ENCODE peak calls at places on chromosomes 12 and 14, in ten cellular contexts. One of them, this sample, is unnamed.

GRCh38 chr12:102971227-102971626 is 13.8 kb downstream of the ASCL1 start:
- DNase-seq in progenitor cell of endocrine pancreas: no peak
- DNase-seq in fibroblast of the aortic adventitia: no peak
- DNase-seq in keratinocyte: no peak
- DNase-seq in AG10803: no peak
- DNase-seq in psoas muscle: no peak
- DNase-seq in pancreas: no peak
- DNase-seq in HL-60: no peak
- DNase-seq in endothelial cell: no peak
- DNase-seq in heart left ventricle: no peak
- DNase-seq in this sample: no peak

GRCh38 chr12:110556705-110557104 is 26.4 kb downstream of the PPTC7 start:
- DNase-seq in psoas muscle: no peak
- DNase-seq in HL-60: no peak
- DNase-seq in pancreas: no peak
- DNase-seq in heart left ventricle: no peak
- DNase-seq in endothelial cell: no peak
- DNase-seq in progenitor cell of endocrine pancreas: no peak
- DNase-seq in keratinocyte: no peak
- DNase-seq in AG10803: no peak
- DNase-seq in fibroblast of the aortic adventitia: no peak
- DNase-seq in this sample: no peak

GRCh38 chr14:94685166-94685581 is 73.0 kb downstream of the SERPINA3 start:
- DNase-seq in keratinocyte: no peak
- DNase-seq in endothelial cell: no peak
- DNase-seq in progenitor cell of endocrine pancreas: no peak
- DNase-seq in pancreas: no peak
- DNase-seq in fibroblast of the aortic adventitia: no peak
- DNase-seq in heart left ventricle: no peak
- DNase-seq in HL-60: no peak
- DNase-seq in psoas muscle: no peak
- DNase-seq in AG10803: no peak
- DNase-seq in this sample: no peak

GRCh38 chr12:16884819-16885218 is 278.9 kb upstream of the LMO3 start:
- DNase-seq in AG10803: no peak
- DNase-seq in keratinocyte: no peak
- DNase-seq in heart left ventricle: no peak
- DNase-seq in fibroblast of the aortic adventitia: no peak
- DNase-seq in pancreas: no peak
- DNase-seq in endothelial cell: no peak
- DNase-seq in progenitor cell of endocrine pancreas: no peak
- DNase-seq in HL-60: no peak
- DNase-seq in psoas muscle: no peak
- DNase-seq in this sample: no peak

GRCh38 chr14:99207456-99207855 is 64.5 kb downstream of the BCL11B start:
- DNase-seq in fibroblast of the aortic adventitia: no peak
- DNase-seq in endothelial cell: no peak
- DNase-seq in keratinocyte: no peak
- DNase-seq in progenitor cell of endocrine pancreas: no peak
- DNase-seq in pancreas: no peak
- DNase-seq in HL-60: no peak
- DNase-seq in AG10803: no peak
- DNase-seq in psoas muscle: no peak
- DNase-seq in heart left ventricle: no peak
- DNase-seq in this sample: no peak

GRCh38 chr12:82554529-82554928 is 132.2 kb upstream of the TMTC2 start:
- DNase-seq in fibroblast of the aortic adventitia: no peak
- DNase-seq in endothelial cell: no peak
- DNase-seq in HL-60: no peak
- DNase-seq in pancreas: no peak
- DNase-seq in heart left ventricle: no peak
- DNase-seq in keratinocyte: no peak
- DNase-seq in progenitor cell of endocrine pancreas: no peak
- DNase-seq in psoas muscle: no peak
- DNase-seq in AG10803: no peak
- DNase-seq in this sample: peak; percentile 9

GRCh38 chr14:61558271-61558670 is 137.0 kb upstream of the HIF1A start:
- DNase-seq in HL-60: no peak
- DNase-seq in fibroblast of the aortic adventitia: no peak
- DNase-seq in psoas muscle: no peak
- DNase-seq in pancreas: peak; percentile 72
- DNase-seq in AG10803: no peak
- DNase-seq in heart left ventricle: no peak
- DNase-seq in keratinocyte: no peak
- DNase-seq in endothelial cell: no peak
- DNase-seq in progenitor cell of endocrine pancreas: no peak
- DNase-seq in this sample: no peak

GRCh38 chr14:63922696-63923421 is 70.1 kb downstream of the SYNE2 start:
- DNase-seq in psoas muscle: no peak
- DNase-seq in AG10803: no peak
- DNase-seq in heart left ventricle: no peak
- DNase-seq in progenitor cell of endocrine pancreas: no peak
- DNase-seq in HL-60: no peak
- DNase-seq in pancreas: no peak
- DNase-seq in keratinocyte: peak; percentile 90
- DNase-seq in endothelial cell: no peak
- DNase-seq in fibroblast of the aortic adventitia: peak; percentile 81
- DNase-seq in this sample: no peak

GRCh38 chr14:102949801-102950451 is 27.5 kb downstream of the AMN start:
- DNase-seq in keratinocyte: no peak
- DNase-seq in progenitor cell of endocrine pancreas: no peak
- DNase-seq in pancreas: peak; percentile 60
- DNase-seq in heart left ventricle: no peak
- DNase-seq in AG10803: peak; percentile 40
- DNase-seq in HL-60: no peak
- DNase-seq in fibroblast of the aortic adventitia: peak; percentile 25
- DNase-seq in psoas muscle: no peak
- DNase-seq in endothelial cell: no peak
- DNase-seq in this sample: no peak

GRCh38 chr12:21831671-21832357 is 57.3 kb upstream of the KCNJ8 start:
- DNase-seq in progenitor cell of endocrine pancreas: no peak
- DNase-seq in endothelial cell: no peak
- DNase-seq in heart left ventricle: no peak
- DNase-seq in keratinocyte: no peak
- DNase-seq in fibroblast of the aortic adventitia: peak; percentile 88
- DNase-seq in psoas muscle: peak; percentile 45
- DNase-seq in HL-60: no peak
- DNase-seq in pancreas: no peak
- DNase-seq in AG10803: peak; percentile 57
- DNase-seq in this sample: no peak

GRCh38 chr14:76136476-76137160 is 15.1 kb upstream of the GPATCH2L start:
- DNase-seq in heart left ventricle: no peak
- DNase-seq in progenitor cell of endocrine pancreas: no peak
- DNase-seq in fibroblast of the aortic adventitia: no peak
- DNase-seq in endothelial cell: no peak
- DNase-seq in pancreas: no peak
- DNase-seq in keratinocyte: no peak
- DNase-seq in HL-60: no peak
- DNase-seq in psoas muscle: no peak
- DNase-seq in AG10803: no peak
- DNase-seq in this sample: no peak

GRCh38 chr14:93337143-93337753 is 4.4 kb upstream of the BTBD7 start:
- DNase-seq in keratinocyte: no peak
- DNase-seq in progenitor cell of endocrine pancreas: no peak
- DNase-seq in fibroblast of the aortic adventitia: no peak
- DNase-seq in endothelial cell: no peak
- DNase-seq in HL-60: no peak
- DNase-seq in AG10803: no peak
- DNase-seq in heart left ventricle: no peak
- DNase-seq in pancreas: no peak
- DNase-seq in psoas muscle: no peak
- DNase-seq in this sample: no peak

GRCh38 chr12:7439579-7440505 is 4.1 kb downstream of the CD163L1 start:
- DNase-seq in heart left ventricle: peak; percentile 71
- DNase-seq in keratinocyte: no peak
- DNase-seq in pancreas: peak; percentile 73
- DNase-seq in HL-60: no peak
- DNase-seq in progenitor cell of endocrine pancreas: peak; percentile 83
- DNase-seq in fibroblast of the aortic adventitia: peak; percentile 46
- DNase-seq in endothelial cell: peak; percentile 64
- DNase-seq in AG10803: peak; percentile 68
- DNase-seq in psoas muscle: peak; percentile 34
- DNase-seq in this sample: peak; percentile 15

GRCh38 chr12:625998-626397 is 37.2 kb downstream of the NINJ2 start:
- DNase-seq in psoas muscle: peak; percentile 38
- DNase-seq in fibroblast of the aortic adventitia: no peak
- DNase-seq in HL-60: no peak
- DNase-seq in keratinocyte: no peak
- DNase-seq in progenitor cell of endocrine pancreas: no peak
- DNase-seq in AG10803: no peak
- DNase-seq in pancreas: no peak
- DNase-seq in heart left ventricle: no peak
- DNase-seq in endothelial cell: no peak
- DNase-seq in this sample: no peak

GRCh38 chr14:72318648-72319047 is 386.4 kb downstream of the RGS6 start:
- DNase-seq in psoas muscle: no peak
- DNase-seq in HL-60: no peak
- DNase-seq in endothelial cell: no peak
- DNase-seq in progenitor cell of endocrine pancreas: no peak
- DNase-seq in AG10803: no peak
- DNase-seq in keratinocyte: no peak
- DNase-seq in fibroblast of the aortic adventitia: no peak
- DNase-seq in pancreas: no peak
- DNase-seq in heart left ventricle: no peak
- DNase-seq in this sample: peak; percentile 20

GRCh38 chr12:93429852-93430251 is 11.9 kb downstream of the UBE2N start:
- DNase-seq in HL-60: no peak
- DNase-seq in keratinocyte: no peak
- DNase-seq in fibroblast of the aortic adventitia: no peak
- DNase-seq in pancreas: no peak
- DNase-seq in AG10803: no peak
- DNase-seq in progenitor cell of endocrine pancreas: no peak
- DNase-seq in heart left ventricle: no peak
- DNase-seq in psoas muscle: no peak
- DNase-seq in endothelial cell: no peak
- DNase-seq in this sample: no peak

GRCh38 chr14:96091149-96091693 is 52.1 kb downstream of the C14orf132 start:
- DNase-seq in psoas muscle: no peak
- DNase-seq in fibroblast of the aortic adventitia: no peak
- DNase-seq in heart left ventricle: no peak
- DNase-seq in progenitor cell of endocrine pancreas: no peak
- DNase-seq in pancreas: no peak
- DNase-seq in AG10803: no peak
- DNase-seq in keratinocyte: no peak
- DNase-seq in endothelial cell: no peak
- DNase-seq in HL-60: no peak
- DNase-seq in this sample: no peak
- TF ChIP-seq CTCF in psoas muscle: no peak
- TF ChIP-seq CTCF in fibroblast of the aortic adventitia: no peak
- TF ChIP-seq CTCF in heart left ventricle: no peak
- TF ChIP-seq CTCF in progenitor cell of endocrine pancreas: no peak
- TF ChIP-seq CTCF in pancreas: no peak
- TF ChIP-seq CTCF in AG10803: no peak
- TF ChIP-seq CTCF in keratinocyte: no peak
- TF ChIP-seq CTCF in endothelial cell: no peak
- TF ChIP-seq CTCF in HL-60: no peak
- TF ChIP-seq CTCF in this sample: no peak

GRCh38 chr12:118436002-118436724 is 59.8 kb downstream of the SUDS3 start:
- DNase-seq in fibroblast of the aortic adventitia: no peak
- DNase-seq in AG10803: no peak
- DNase-seq in endothelial cell: peak; percentile 8
- DNase-seq in pancreas: no peak
- DNase-seq in keratinocyte: no peak
- DNase-seq in progenitor cell of endocrine pancreas: no peak
- DNase-seq in psoas muscle: no peak
- DNase-seq in heart left ventricle: no peak
- DNase-seq in HL-60: no peak
- DNase-seq in this sample: peak; percentile 14
- TF ChIP-seq CTCF in fibroblast of the aortic adventitia: no peak
- TF ChIP-seq CTCF in AG10803: no peak
- TF ChIP-seq CTCF in endothelial cell: peak; percentile 19
- TF ChIP-seq CTCF in pancreas: no peak
- TF ChIP-seq CTCF in keratinocyte: peak; percentile 31
- TF ChIP-seq CTCF in progenitor cell of endocrine pancreas: peak; percentile 55
- TF ChIP-seq CTCF in psoas muscle: peak; percentile 51
- TF ChIP-seq CTCF in heart left ventricle: peak; percentile 38
- TF ChIP-seq CTCF in HL-60: no peak
- TF ChIP-seq CTCF in this sample: peak; percentile 35

DNA sequence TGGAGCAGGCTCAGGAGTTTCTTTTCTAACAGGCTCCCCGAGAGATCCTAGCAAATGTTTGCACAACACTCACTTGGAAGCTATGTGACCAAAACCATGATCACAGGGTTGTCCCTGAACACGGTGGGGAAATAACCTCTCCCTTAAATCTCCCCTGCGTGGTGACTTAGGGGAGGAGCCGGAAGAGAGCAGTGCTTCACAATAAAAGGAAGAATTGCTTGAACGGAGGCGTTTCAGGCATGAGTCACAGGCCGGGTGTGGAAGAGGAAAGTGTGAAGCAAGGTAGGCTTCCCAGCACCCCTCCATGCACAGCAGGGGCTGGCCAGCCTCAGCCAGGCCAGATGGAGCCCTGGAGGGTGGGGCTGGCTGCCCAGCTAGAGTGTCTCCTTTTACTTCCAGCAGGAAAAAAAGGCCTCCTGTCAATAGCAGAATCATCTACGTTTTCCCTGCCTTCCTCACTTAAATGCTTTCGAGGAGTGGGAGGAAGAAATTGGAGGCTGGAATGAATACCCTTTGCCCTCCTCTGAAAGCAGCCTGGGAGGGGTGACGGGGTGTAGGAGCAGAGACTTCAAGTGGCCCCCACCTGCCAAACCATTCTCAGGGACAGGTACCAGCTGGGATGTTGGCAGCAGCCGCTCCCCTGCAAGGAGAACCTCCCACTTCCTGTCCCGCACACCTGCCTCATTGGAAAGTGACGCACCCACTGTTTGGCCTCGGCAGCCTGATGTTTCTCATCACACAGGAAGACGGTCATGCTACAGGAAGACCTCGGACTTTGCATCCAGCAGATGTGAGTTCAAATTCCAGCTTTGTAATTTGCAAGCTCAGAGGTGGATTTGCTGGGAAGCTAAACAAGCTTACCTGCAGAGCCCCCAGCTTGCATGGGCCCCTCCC is 30.1 kb upstream of the PPP2R5C start:
- DNase-seq in keratinocyte: peak; percentile 59
- DNase-seq in pancreas: peak; percentile 91
- DNase-seq in fibroblast of the aortic adventitia: peak; percentile 51
- DNase-seq in heart left ventricle: no peak
- DNase-seq in HL-60: peak; percentile 95
- DNase-seq in psoas muscle: peak; percentile 54
- DNase-seq in progenitor cell of endocrine pancreas: no peak
- DNase-seq in AG10803: peak; percentile 62
- DNase-seq in endothelial cell: no peak
- DNase-seq in this sample: peak; percentile 77
- TF ChIP-seq CTCF in keratinocyte: no peak
- TF ChIP-seq CTCF in pancreas: no peak
- TF ChIP-seq CTCF in fibroblast of the aortic adventitia: no peak
- TF ChIP-seq CTCF in heart left ventricle: no peak
- TF ChIP-seq CTCF in HL-60: no peak
- TF ChIP-seq CTCF in psoas muscle: no peak
- TF ChIP-seq CTCF in progenitor cell of endocrine pancreas: no peak
- TF ChIP-seq CTCF in AG10803: no peak
- TF ChIP-seq CTCF in endothelial cell: no peak
- TF ChIP-seq CTCF in this sample: no peak

DNA sequence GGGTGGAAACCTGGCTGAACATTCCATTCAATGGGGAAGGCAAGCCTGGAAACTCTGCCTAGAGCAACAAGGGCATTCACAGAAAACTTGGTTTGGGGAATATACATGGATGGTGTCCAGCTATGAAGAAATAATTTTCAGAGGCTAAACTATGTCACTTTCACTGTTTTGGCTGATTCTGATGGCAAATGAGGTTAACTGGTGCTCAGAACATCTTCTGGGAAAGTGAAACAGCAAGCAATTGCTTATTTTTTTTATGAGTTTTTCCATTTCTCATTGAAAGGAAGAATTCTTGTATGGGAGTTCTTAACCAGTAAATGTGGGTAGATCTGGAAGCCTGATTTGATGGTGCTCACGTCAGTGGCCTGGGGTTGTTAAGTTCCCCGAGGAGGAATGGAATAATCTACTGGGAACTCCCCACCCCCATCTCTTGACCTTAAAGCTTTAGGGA is 132.8 kb upstream of the BTG1 start:
- DNase-seq in keratinocyte: no peak
- DNase-seq in psoas muscle: no peak
- DNase-seq in AG10803: peak; percentile 57
- DNase-seq in fibroblast of the aortic adventitia: peak; percentile 74
- DNase-seq in pancreas: no peak
- DNase-seq in endothelial cell: no peak
- DNase-seq in heart left ventricle: no peak
- DNase-seq in progenitor cell of endocrine pancreas: no peak
- DNase-seq in HL-60: no peak
- DNase-seq in this sample: no peak
- TF ChIP-seq CTCF in keratinocyte: no peak
- TF ChIP-seq CTCF in psoas muscle: no peak
- TF ChIP-seq CTCF in AG10803: no peak
- TF ChIP-seq CTCF in fibroblast of the aortic adventitia: no peak
- TF ChIP-seq CTCF in pancreas: no peak
- TF ChIP-seq CTCF in endothelial cell: no peak
- TF ChIP-seq CTCF in heart left ventricle: no peak
- TF ChIP-seq CTCF in progenitor cell of endocrine pancreas: no peak
- TF ChIP-seq CTCF in HL-60: no peak
- TF ChIP-seq CTCF in this sample: no peak

This sample was measured in GM20000.